ENCODE peak calls at places on chromosomes 6 and 20, in nine cellular contexts. One of them, this sample, is unnamed.

GRCh38 chr6:37679539-37680476 is 17.9 kb downstream of the MDGA1 start:
- DNase-seq in hypothalamus: no peak
- DNase-seq in frontal cortex: no peak
- DNase-seq in caudate nucleus: no peak
- DNase-seq in hippocampal formation: no peak
- DNase-seq in brain microvascular endothelial cell: no peak
- DNase-seq in retina: no peak
- DNase-seq in activated effector memory CD4-positive, alpha-beta T cell treated with anti-CD3 and anti-CD28 coated beads, Interleukin-2, amount 50 U/mL, for 16 hours: no peak
- DNase-seq in neural crest cell: no peak
- DNase-seq in this sample: no peak

GRCh38 chr6:37182736-37183590 is 13.0 kb downstream of the PIM1 start:
- DNase-seq in hypothalamus: no peak
- DNase-seq in frontal cortex: no peak
- DNase-seq in caudate nucleus: no peak
- DNase-seq in hippocampal formation: peak; percentile 4
- DNase-seq in brain microvascular endothelial cell: no peak
- DNase-seq in retina: no peak
- DNase-seq in activated effector memory CD4-positive, alpha-beta T cell treated with anti-CD3 and anti-CD28 coated beads, Interleukin-2, amount 50 U/mL, for 16 hours: peak; percentile 80
- DNase-seq in neural crest cell: no peak
- DNase-seq in this sample: no peak

GRCh38 chr6:106858653-106859092 is 115.9 kb downstream of the CD24 start:
- DNase-seq in hypothalamus: no peak
- DNase-seq in frontal cortex: no peak
- DNase-seq in caudate nucleus: no peak
- DNase-seq in hippocampal formation: no peak
- DNase-seq in brain microvascular endothelial cell: no peak
- DNase-seq in retina: no peak
- DNase-seq in activated effector memory CD4-positive, alpha-beta T cell treated with anti-CD3 and anti-CD28 coated beads, Interleukin-2, amount 50 U/mL, for 16 hours: no peak
- DNase-seq in neural crest cell: no peak
- DNase-seq in this sample: peak; percentile 21

GRCh38 chr20:49646126-49646525 is 67.6 kb downstream of the B4GALT5 start:
- DNase-seq in hypothalamus: no peak
- DNase-seq in frontal cortex: no peak
- DNase-seq in caudate nucleus: no peak
- DNase-seq in hippocampal formation: no peak
- DNase-seq in brain microvascular endothelial cell: peak; percentile 77
- DNase-seq in retina: no peak
- DNase-seq in activated effector memory CD4-positive, alpha-beta T cell treated with anti-CD3 and anti-CD28 coated beads, Interleukin-2, amount 50 U/mL, for 16 hours: no peak
- DNase-seq in neural crest cell: no peak
- DNase-seq in this sample: no peak

GRCh38 chr6:101391772-101392560 is 1.5 kb upstream of the GRIK2 start:
- DNase-seq in hypothalamus: peak; percentile 28
- DNase-seq in frontal cortex: no peak
- DNase-seq in caudate nucleus: no peak
- DNase-seq in hippocampal formation: no peak
- DNase-seq in brain microvascular endothelial cell: no peak
- DNase-seq in retina: peak; percentile 63
- DNase-seq in activated effector memory CD4-positive, alpha-beta T cell treated with anti-CD3 and anti-CD28 coated beads, Interleukin-2, amount 50 U/mL, for 16 hours: no peak
- DNase-seq in neural crest cell: no peak
- DNase-seq in this sample: no peak

GRCh38 chr20:50728981-50729874 is 2.2 kb upstream of the PARD6B start:
- DNase-seq in hypothalamus: no peak
- DNase-seq in frontal cortex: no peak
- DNase-seq in caudate nucleus: no peak
- DNase-seq in hippocampal formation: no peak
- DNase-seq in brain microvascular endothelial cell: no peak
- DNase-seq in retina: no peak
- DNase-seq in activated effector memory CD4-positive, alpha-beta T cell treated with anti-CD3 and anti-CD28 coated beads, Interleukin-2, amount 50 U/mL, for 16 hours: no peak
- DNase-seq in neural crest cell: no peak
- DNase-seq in this sample: no peak

GRCh38 chr6:129863664-129864063 is 2.5 kb upstream of the TMEM244 start:
- DNase-seq in hypothalamus: no peak
- DNase-seq in frontal cortex: no peak
- DNase-seq in caudate nucleus: no peak
- DNase-seq in hippocampal formation: no peak
- DNase-seq in brain microvascular endothelial cell: peak; percentile 22
- DNase-seq in retina: no peak
- DNase-seq in activated effector memory CD4-positive, alpha-beta T cell treated with anti-CD3 and anti-CD28 coated beads, Interleukin-2, amount 50 U/mL, for 16 hours: no peak
- DNase-seq in neural crest cell: no peak
- DNase-seq in this sample: peak; percentile 48

GRCh38 chr6:56073761-56074160 is 173.6 kb downstream of the COL21A1 start:
- DNase-seq in hypothalamus: no peak
- DNase-seq in frontal cortex: no peak
- DNase-seq in caudate nucleus: no peak
- DNase-seq in hippocampal formation: no peak
- DNase-seq in brain microvascular endothelial cell: no peak
- DNase-seq in retina: no peak
- DNase-seq in activated effector memory CD4-positive, alpha-beta T cell treated with anti-CD3 and anti-CD28 coated beads, Interleukin-2, amount 50 U/mL, for 16 hours: no peak
- DNase-seq in neural crest cell: no peak
- DNase-seq in this sample: no peak

GRCh38 chr6:110944681-110945151 is 13.8 kb upstream of the GTF3C6 start:
- DNase-seq in hypothalamus: no peak
- DNase-seq in frontal cortex: no peak
- DNase-seq in caudate nucleus: no peak
- DNase-seq in hippocampal formation: peak; percentile 41
- DNase-seq in brain microvascular endothelial cell: peak; percentile 81
- DNase-seq in retina: no peak
- DNase-seq in activated effector memory CD4-positive, alpha-beta T cell treated with anti-CD3 and anti-CD28 coated beads, Interleukin-2, amount 50 U/mL, for 16 hours: peak; percentile 77
- DNase-seq in neural crest cell: no peak
- DNase-seq in this sample: peak; percentile 75

GRCh38 chr20:36951198-36951976 is at the start of gene SAMHD1:
- DNase-seq in hypothalamus: peak; percentile 97
- DNase-seq in frontal cortex: peak; percentile 91
- DNase-seq in caudate nucleus: peak; percentile 94
- DNase-seq in hippocampal formation: peak; percentile 95
- DNase-seq in brain microvascular endothelial cell: peak; percentile 95
- DNase-seq in retina: peak; percentile 91
- DNase-seq in activated effector memory CD4-positive, alpha-beta T cell treated with anti-CD3 and anti-CD28 coated beads, Interleukin-2, amount 50 U/mL, for 16 hours: peak; percentile 97
- DNase-seq in neural crest cell: peak; percentile 89
- DNase-seq in this sample: peak; percentile 100

This sample was measured in AG08396.